ENCODE peak calls at places on chromosomes 3 and 15, in six cellular contexts. One of them, this sample, is unnamed.

GRCh38 chr3:89851974-89852621 is 744.7 kb downstream of the EPHA3 start:
- DNase-seq in A549: no peak
- DNase-seq in GM12878: no peak
- DNase-seq in K562: no peak
- DNase-seq in HepG2: peak
- DNase-seq in H1: peak
- DNase-seq in this sample: peak

GRCh38 chr15:48823706-48824105 is 12.8 kb upstream of the CEP152 start:
- DNase-seq in HepG2: no peak
- DNase-seq in K562: no peak
- DNase-seq in H1: no peak
- DNase-seq in GM12878: no peak
- DNase-seq in A549: no peak
- DNase-seq in this sample: no peak

GRCh38 chr3:122245513-122246174 is 62.2 kb downstream of the CASR start:
- DNase-seq in K562: no peak
- DNase-seq in GM12878: no peak
- DNase-seq in H1: no peak
- DNase-seq in HepG2: no peak
- DNase-seq in A549: no peak
- DNase-seq in this sample: no peak

GRCh38 chr3:193915613-193916012 is 220.3 kb upstream of the HES1 start:
- DNase-seq in GM12878: no peak
- DNase-seq in H1: no peak
- DNase-seq in A549: no peak
- DNase-seq in HepG2: no peak
- DNase-seq in K562: no peak
- DNase-seq in this sample: no peak

GRCh38 chr3:112437146-112438022 is 61.9 kb downstream of the BTLA start:
- DNase-seq in H1: no peak
- DNase-seq in GM12878: no peak
- DNase-seq in K562: peak
- DNase-seq in A549: no peak
- DNase-seq in HepG2: peak
- DNase-seq in this sample: no peak

GRCh38 chr3:139378587-139378986 is 10.9 kb downstream of the COPB2 start:
- DNase-seq in H1: no peak
- DNase-seq in A549: no peak
- DNase-seq in HepG2: peak
- DNase-seq in K562: peak
- DNase-seq in GM12878: no peak
- DNase-seq in this sample: peak

GRCh38 chr3:148716657-148717056 is 19.0 kb downstream of the AGTR1 start:
- DNase-seq in K562: no peak
- DNase-seq in H1: no peak
- DNase-seq in A549: no peak
- DNase-seq in GM12878: no peak
- DNase-seq in HepG2: no peak
- DNase-seq in this sample: no peak

GRCh38 chr15:52071570-52071969 is 41.0 kb downstream of the BCL2L10 start:
- DNase-seq in H1: no peak
- DNase-seq in HepG2: peak
- DNase-seq in K562: no peak
- DNase-seq in A549: no peak
- DNase-seq in GM12878: no peak
- DNase-seq in this sample: no peak

GRCh38 chr15:70180186-70180875 is 82.6 kb upstream of the TLE3 start:
- DNase-seq in K562: no peak
- DNase-seq in H1: no peak
- DNase-seq in GM12878: no peak
- DNase-seq in A549: no peak
- DNase-seq in HepG2: no peak
- DNase-seq in this sample: no peak

GRCh38 chr3:32969656-32970055 is 18.2 kb downstream of the CCR4 start:
- DNase-seq in A549: peak
- DNase-seq in K562: no peak
- DNase-seq in GM12878: no peak
- DNase-seq in H1: no peak
- DNase-seq in HepG2: peak
- DNase-seq in this sample: no peak

GRCh38 chr15:23647421-23648375 is at the start of gene MAGEL2:
- DNase-seq in K562: no peak
- DNase-seq in HepG2: no peak
- DNase-seq in GM12878: no peak
- DNase-seq in H1: no peak
- DNase-seq in A549: no peak
- DNase-seq in this sample: peak

GRCh38 chr3:156396851-156397250 is 158.1 kb downstream of the SSR3 start:
- DNase-seq in A549: no peak
- DNase-seq in HepG2: no peak
- DNase-seq in K562: no peak
- DNase-seq in GM12878: no peak
- DNase-seq in H1: no peak
- DNase-seq in this sample: no peak

GRCh38 chr15:60695713-60696522 is 217.0 kb upstream of the ICE2 start:
- DNase-seq in HepG2: no peak
- DNase-seq in GM12878: no peak
- DNase-seq in K562: no peak
- DNase-seq in A549: no peak
- DNase-seq in H1: no peak
- DNase-seq in this sample: no peak

GRCh38 chr3:155553800-155554199 is 191.1 kb downstream of the PLCH1 start:
- DNase-seq in K562: no peak
- DNase-seq in GM12878: no peak
- DNase-seq in A549: no peak
- DNase-seq in HepG2: peak
- DNase-seq in H1: no peak
- DNase-seq in this sample: no peak

GRCh38 chr15:93894438-93894837 is 336.9 kb upstream of the MCTP2 start:
- DNase-seq in H1: no peak
- DNase-seq in K562: no peak
- DNase-seq in A549: no peak
- DNase-seq in HepG2: no peak
- DNase-seq in GM12878: no peak
- DNase-seq in this sample: no peak

GRCh38 chr3:30228302-30228631 is 378.1 kb upstream of the TGFBR2 start:
- DNase-seq in A549: no peak
- DNase-seq in HepG2: no peak
- DNase-seq in GM12878: no peak
- DNase-seq in K562: no peak
- DNase-seq in H1: no peak
- DNase-seq in this sample: no peak

GRCh38 chr3:30232546-30232945 is 373.9 kb upstream of the TGFBR2 start:
- DNase-seq in H1: no peak
- DNase-seq in K562: no peak
- DNase-seq in GM12878: no peak
- DNase-seq in A549: no peak
- DNase-seq in HepG2: no peak
- DNase-seq in this sample: no peak

GRCh38 chr3:30233924-30234666 is 372.3 kb upstream of the TGFBR2 start:
- DNase-seq in A549: no peak
- DNase-seq in HepG2: no peak
- DNase-seq in GM12878: no peak
- DNase-seq in H1: no peak
- DNase-seq in K562: no peak
- DNase-seq in this sample: no peak

GRCh38 chr3:30232142-30232541 is 374.3 kb upstream of the TGFBR2 start:
- DNase-seq in H1: no peak
- DNase-seq in HepG2: no peak
- DNase-seq in A549: no peak
- DNase-seq in GM12878: no peak
- DNase-seq in K562: no peak
- DNase-seq in this sample: no peak

DNA sequence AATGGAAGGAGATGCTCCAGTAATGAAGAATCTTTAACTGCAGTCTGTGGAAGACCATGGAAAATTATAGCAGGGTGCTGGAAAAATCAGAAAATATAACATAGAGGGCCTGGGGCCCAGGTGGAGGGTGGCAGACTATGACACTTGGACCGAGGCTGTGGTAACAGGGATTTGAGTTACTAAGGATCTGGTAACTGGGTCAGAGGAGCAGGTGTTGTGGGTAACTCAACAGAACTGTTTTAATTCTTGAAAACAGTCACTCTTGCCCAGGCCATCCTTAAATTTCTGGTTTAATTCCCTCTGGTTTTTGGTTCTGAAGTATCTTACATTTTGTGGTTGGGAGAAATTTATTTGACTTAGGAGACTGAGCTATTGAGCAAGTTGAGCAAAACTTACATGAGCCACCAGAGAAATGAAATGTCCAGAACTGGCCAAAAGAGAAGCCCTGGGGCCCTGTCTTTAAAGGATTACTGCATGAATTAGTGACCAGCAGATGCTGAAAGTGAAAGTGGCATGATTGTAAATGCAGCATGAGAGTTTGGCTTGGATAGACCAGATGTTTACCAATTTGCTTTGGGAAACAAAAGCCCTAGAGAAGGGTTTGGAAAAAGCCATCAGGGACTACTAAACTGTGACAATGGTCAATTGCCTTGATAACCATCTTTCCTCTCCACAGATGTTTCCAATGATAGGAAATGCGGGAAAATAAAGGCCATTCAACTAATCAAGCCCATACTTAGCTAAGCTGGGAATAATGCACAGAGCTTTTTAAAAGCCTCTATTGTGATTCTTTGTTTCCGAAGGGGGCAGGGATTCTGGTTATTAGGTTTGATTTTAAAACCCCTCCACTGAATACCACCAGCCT is 374.9 kb upstream of the TGFBR2 start:
- DNase-seq in GM12878: no peak
- DNase-seq in HepG2: no peak
- DNase-seq in A549: no peak
- DNase-seq in H1: no peak
- DNase-seq in K562: no peak
- DNase-seq in this sample: peak
- TF ChIP-seq CHD2 in GM12878: no peak
- TF ChIP-seq CHD2 in HepG2: no peak
- TF ChIP-seq CHD2 in A549: no peak
- TF ChIP-seq CHD2 in H1: no peak
- TF ChIP-seq CHD2 in K562: no peak
- TF ChIP-seq CHD2 in this sample: no peak

DNA sequence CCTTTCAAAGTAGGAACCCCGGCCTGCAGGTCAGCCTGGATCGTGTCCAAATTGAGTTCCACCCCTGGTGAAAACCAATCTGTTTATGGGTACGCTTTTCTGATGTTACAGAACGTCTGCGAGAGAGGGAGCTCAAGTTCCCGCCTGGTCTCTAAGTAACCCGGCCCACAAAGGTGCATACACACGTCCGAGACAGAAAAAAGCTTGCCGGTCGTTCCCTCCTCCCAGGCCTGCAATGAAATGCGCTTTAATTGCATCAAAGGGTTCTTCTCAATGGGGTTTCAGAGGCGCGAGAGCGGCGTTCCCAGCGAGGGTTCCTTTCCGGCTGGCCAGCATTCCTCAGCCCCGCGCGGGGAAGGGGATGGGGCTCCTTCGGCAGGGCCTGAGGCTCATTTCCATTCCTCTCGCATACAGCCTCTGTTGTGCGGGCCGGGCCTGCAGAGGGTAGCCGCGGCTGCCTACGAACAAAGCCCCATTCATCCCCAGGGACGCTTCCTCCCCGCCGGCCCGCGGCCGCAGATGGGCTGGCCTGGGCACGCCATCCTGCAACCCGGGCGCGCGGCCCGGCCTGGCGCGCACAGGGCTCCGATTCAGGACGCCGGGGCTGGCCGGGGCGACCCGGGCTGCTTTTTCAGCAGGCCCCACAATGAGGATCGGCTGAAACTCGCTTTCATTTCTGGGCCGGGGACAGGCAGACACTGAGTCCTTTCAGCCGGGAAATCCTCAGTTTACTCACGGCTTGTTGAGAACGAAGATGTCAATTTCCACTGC is 138.3 kb downstream of the TMCO5A start:
- DNase-seq in GM12878: no peak
- DNase-seq in HepG2: peak
- DNase-seq in A549: peak
- DNase-seq in K562: peak
- DNase-seq in H1: peak
- DNase-seq in this sample: peak
- TF ChIP-seq CHD2 in GM12878: no peak
- TF ChIP-seq CHD2 in HepG2: no peak
- TF ChIP-seq CHD2 in A549: no peak
- TF ChIP-seq CHD2 in K562: no peak
- TF ChIP-seq CHD2 in H1: no peak
- TF ChIP-seq CHD2 in this sample: no peak

GRCh38 chr3:195906865-195907729 is 1.3 kb downstream of the TNK2 start:
- DNase-seq in A549: no peak
- DNase-seq in GM12878: peak
- DNase-seq in K562: no peak
- DNase-seq in HepG2: no peak
- DNase-seq in H1: no peak
- DNase-seq in this sample: no peak
- TF ChIP-seq CHD2 in A549: no peak
- TF ChIP-seq CHD2 in GM12878: no peak
- TF ChIP-seq CHD2 in K562: no peak
- TF ChIP-seq CHD2 in HepG2: no peak
- TF ChIP-seq CHD2 in H1: no peak
- TF ChIP-seq CHD2 in this sample: no peak

DNA sequence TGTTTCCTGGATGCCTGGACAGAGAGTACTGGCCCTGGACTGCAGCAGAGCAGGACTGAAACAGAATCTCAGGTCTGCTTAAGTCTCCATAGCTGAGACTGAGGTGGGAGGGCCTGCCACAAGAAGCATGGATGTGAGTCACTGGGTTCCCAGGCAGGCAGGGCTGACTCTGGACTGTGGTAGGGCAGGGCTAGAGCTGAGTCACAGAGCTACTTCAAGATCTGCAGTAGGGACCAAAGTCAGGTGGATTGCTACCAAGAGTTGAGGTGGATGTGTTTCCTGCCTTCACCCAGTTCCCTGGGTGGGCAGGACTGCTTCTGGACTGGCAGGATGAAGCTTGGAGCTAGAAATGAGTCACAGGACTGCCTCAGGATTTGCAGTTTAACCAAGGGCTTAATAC is 282.9 kb downstream of the AGBL1 start:
- DNase-seq in A549: no peak
- DNase-seq in K562: no peak
- DNase-seq in H1: no peak
- DNase-seq in HepG2: no peak
- DNase-seq in GM12878: no peak
- DNase-seq in this sample: no peak
- TF ChIP-seq CHD2 in A549: no peak
- TF ChIP-seq CHD2 in K562: no peak
- TF ChIP-seq CHD2 in H1: no peak
- TF ChIP-seq CHD2 in HepG2: no peak
- TF ChIP-seq CHD2 in GM12878: no peak
- TF ChIP-seq CHD2 in this sample: no peak

GRCh38 chr3:24496529-24497482 is 2.2 kb upstream of the THRB start:
- DNase-seq in GM12878: no peak
- DNase-seq in K562: peak
- DNase-seq in A549: peak
- DNase-seq in HepG2: peak
- DNase-seq in H1: no peak
- DNase-seq in this sample: peak
- TF ChIP-seq CHD2 in GM12878: no peak
- TF ChIP-seq CHD2 in K562: no peak
- TF ChIP-seq CHD2 in A549: no peak
- TF ChIP-seq CHD2 in HepG2: no peak
- TF ChIP-seq CHD2 in H1: no peak
- TF ChIP-seq CHD2 in this sample: no peak

This sample was measured in SK-N-SH.